ENCODE peak calls at places on chromosomes 6 and 20, in nine cellular contexts. One of them, this sample, is unnamed.

GRCh38 chr20:48530957-48531356 is 296.8 kb downstream of the PREX1 start:
- DNase-seq in H1: no peak
- DNase-seq in breast epithelium: no peak
- DNase-seq in stomach: no peak
- DNase-seq in A549: no peak
- DNase-seq in sigmoid colon: no peak
- DNase-seq in tibial nerve: no peak
- DNase-seq in uterus: no peak
- DNase-seq in Peyer's patch: no peak
- DNase-seq in this sample: no peak

GRCh38 chr20:59064214-59064722 is 21.7 kb upstream of the PRELID3B start:
- DNase-seq in stomach: no peak
- DNase-seq in H1: no peak
- DNase-seq in tibial nerve: no peak
- DNase-seq in A549: no peak
- DNase-seq in breast epithelium: no peak
- DNase-seq in Peyer's patch: no peak
- DNase-seq in uterus: no peak
- DNase-seq in sigmoid colon: no peak
- DNase-seq in this sample: no peak

GRCh38 chr20:62717933-62718332 is 9.3 kb downstream of the NTSR1 start:
- DNase-seq in tibial nerve: no peak
- DNase-seq in Peyer's patch: no peak
- DNase-seq in stomach: no peak
- DNase-seq in H1: no peak
- DNase-seq in uterus: no peak
- DNase-seq in breast epithelium: no peak
- DNase-seq in A549: no peak
- DNase-seq in sigmoid colon: no peak
- DNase-seq in this sample: no peak

GRCh38 chr6:137623293-137623692 is 129.1 kb upstream of the OLIG3 start:
- DNase-seq in Peyer's patch: no peak
- DNase-seq in tibial nerve: no peak
- DNase-seq in A549: no peak
- DNase-seq in breast epithelium: no peak
- DNase-seq in stomach: no peak
- DNase-seq in sigmoid colon: no peak
- DNase-seq in uterus: no peak
- DNase-seq in H1: no peak
- DNase-seq in this sample: no peak

GRCh38 chr6:2055914-2056313 is 189.5 kb downstream of the GMDS start:
- DNase-seq in A549: no peak
- DNase-seq in H1: no peak
- DNase-seq in tibial nerve: no peak
- DNase-seq in Peyer's patch: no peak
- DNase-seq in uterus: no peak
- DNase-seq in sigmoid colon: no peak
- DNase-seq in stomach: no peak
- DNase-seq in breast epithelium: no peak
- DNase-seq in this sample: no peak

GRCh38 chr20:2217857-2218529 is 77.8 kb upstream of the TGM3 start:
- DNase-seq in sigmoid colon: no peak
- DNase-seq in stomach: no peak
- DNase-seq in breast epithelium: no peak
- DNase-seq in tibial nerve: peak; percentile 33
- DNase-seq in A549: no peak
- DNase-seq in uterus: no peak
- DNase-seq in H1: no peak
- DNase-seq in Peyer's patch: peak; percentile 65
- DNase-seq in this sample: peak; percentile 53

GRCh38 chr6:163965426-163966348 is 551.2 kb downstream of the QKI start:
- DNase-seq in Peyer's patch: no peak
- DNase-seq in H1: no peak
- DNase-seq in tibial nerve: no peak
- DNase-seq in stomach: no peak
- DNase-seq in A549: no peak
- DNase-seq in uterus: peak; percentile 41
- DNase-seq in sigmoid colon: no peak
- DNase-seq in breast epithelium: no peak
- DNase-seq in this sample: peak; percentile 46

GRCh38 chr20:59048681-59049030 is 6.1 kb upstream of the PRELID3B start:
- DNase-seq in A549: no peak
- DNase-seq in stomach: no peak
- DNase-seq in breast epithelium: no peak
- DNase-seq in tibial nerve: no peak
- DNase-seq in uterus: no peak
- DNase-seq in sigmoid colon: no peak
- DNase-seq in Peyer's patch: no peak
- DNase-seq in H1: no peak
- DNase-seq in this sample: no peak

GRCh38 chr20:62241501-62241900 is 3.2 kb downstream of the OSBPL2 start:
- DNase-seq in uterus: no peak
- DNase-seq in tibial nerve: no peak
- DNase-seq in sigmoid colon: no peak
- DNase-seq in H1: no peak
- DNase-seq in A549: no peak
- DNase-seq in Peyer's patch: peak; percentile 80
- DNase-seq in breast epithelium: peak; percentile 33
- DNase-seq in stomach: peak; percentile 60
- DNase-seq in this sample: no peak

GRCh38 chr6:161351855-161352254 is 78.0 kb upstream of the AGPAT4 start:
- DNase-seq in tibial nerve: no peak
- DNase-seq in sigmoid colon: no peak
- DNase-seq in H1: no peak
- DNase-seq in A549: no peak
- DNase-seq in breast epithelium: no peak
- DNase-seq in stomach: no peak
- DNase-seq in Peyer's patch: no peak
- DNase-seq in uterus: no peak
- DNase-seq in this sample: no peak

GRCh38 chr20:44746367-44747165 is 901 bp downstream of the KCNK15 start:
- DNase-seq in uterus: no peak
- DNase-seq in Peyer's patch: no peak
- DNase-seq in H1: no peak
- DNase-seq in A549: no peak
- DNase-seq in breast epithelium: no peak
- DNase-seq in tibial nerve: no peak
- DNase-seq in stomach: peak; percentile 35
- DNase-seq in sigmoid colon: no peak
- DNase-seq in this sample: no peak

GRCh38 chr6:142856857-142857608 is 87.9 kb downstream of the HIVEP2 start:
- DNase-seq in H1: no peak
- DNase-seq in breast epithelium: no peak
- DNase-seq in sigmoid colon: no peak
- DNase-seq in A549: no peak
- DNase-seq in tibial nerve: no peak
- DNase-seq in Peyer's patch: peak; percentile 73
- DNase-seq in stomach: no peak
- DNase-seq in uterus: no peak
- DNase-seq in this sample: no peak
- H3K27ac ChIP-seq in H1: no peak overlapping the region
- H3K27ac ChIP-seq in breast epithelium: no peak overlapping the region
- H3K27ac ChIP-seq in sigmoid colon: no peak overlapping the region
- H3K27ac ChIP-seq in A549: no peak overlapping the region
- H3K27ac ChIP-seq in tibial nerve: peak overlapping the region; percentile 48
- H3K27ac ChIP-seq in Peyer's patch: peak overlapping the region; percentile 86
- H3K27ac ChIP-seq in stomach: peak overlapping the region; percentile 47
- H3K27ac ChIP-seq in uterus: no peak overlapping the region
- H3K27ac ChIP-seq in this sample: no peak overlapping the region

DNA sequence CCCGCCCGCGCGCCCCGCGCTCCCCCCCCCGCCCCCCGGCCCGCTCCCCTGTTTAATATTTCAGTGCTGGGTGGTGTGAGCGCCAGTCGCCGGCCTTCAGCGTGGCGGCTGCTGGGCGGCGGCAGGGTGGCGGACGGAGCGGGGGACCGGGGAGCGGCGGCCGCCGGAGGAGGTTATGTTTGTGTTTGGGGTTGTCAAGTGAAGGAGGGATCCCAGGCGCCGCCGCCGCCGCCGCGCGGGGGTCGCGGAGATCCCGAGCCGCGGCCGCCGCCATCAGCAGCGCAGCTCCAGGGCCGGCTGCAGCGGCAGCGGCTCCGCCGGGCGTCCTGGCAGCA is at the start of gene HIVEP1:
- DNase-seq in sigmoid colon: peak; percentile 71
- DNase-seq in uterus: peak; percentile 50
- DNase-seq in Peyer's patch: no peak
- DNase-seq in stomach: peak; percentile 31
- DNase-seq in breast epithelium: no peak
- DNase-seq in tibial nerve: no peak
- DNase-seq in H1: no peak
- DNase-seq in A549: no peak
- DNase-seq in this sample: peak; percentile 32
- TF ChIP-seq POLR2A in sigmoid colon: no peak
- TF ChIP-seq POLR2A in uterus: no peak
- TF ChIP-seq POLR2A in Peyer's patch: no peak
- TF ChIP-seq POLR2A in stomach: no peak
- TF ChIP-seq POLR2A in breast epithelium: no peak
- TF ChIP-seq POLR2A in tibial nerve: no peak
- TF ChIP-seq POLR2A in H1: no peak
- TF ChIP-seq POLR2A in A549: no peak
- TF ChIP-seq POLR2A in this sample: peak; percentile 45

GRCh38 chr6:21132856-21133610 is 460.5 kb upstream of the SOX4 start:
- DNase-seq in sigmoid colon: no peak
- DNase-seq in A549: no peak
- DNase-seq in uterus: no peak
- DNase-seq in breast epithelium: no peak
- DNase-seq in H1: no peak
- DNase-seq in Peyer's patch: no peak
- DNase-seq in stomach: no peak
- DNase-seq in tibial nerve: no peak
- DNase-seq in this sample: no peak
- H3K4me1 ChIP-seq in sigmoid colon: peaks cover 25% of the 10 kb centered on the region
- H3K4me1 ChIP-seq in A549: no peaks in the 10 kb centered on the region
- H3K4me1 ChIP-seq in uterus: no peaks in the 10 kb centered on the region
- H3K4me1 ChIP-seq in breast epithelium: no peaks in the 10 kb centered on the region
- H3K4me1 ChIP-seq in H1: peaks cover 10% of the 10 kb centered on the region
- H3K4me1 ChIP-seq in Peyer's patch: no peaks in the 10 kb centered on the region
- H3K4me1 ChIP-seq in stomach: no peaks in the 10 kb centered on the region
- H3K4me1 ChIP-seq in tibial nerve: peaks cover 16% of the 10 kb centered on the region
- H3K4me1 ChIP-seq in this sample: no peaks in the 10 kb centered on the region

DNA sequence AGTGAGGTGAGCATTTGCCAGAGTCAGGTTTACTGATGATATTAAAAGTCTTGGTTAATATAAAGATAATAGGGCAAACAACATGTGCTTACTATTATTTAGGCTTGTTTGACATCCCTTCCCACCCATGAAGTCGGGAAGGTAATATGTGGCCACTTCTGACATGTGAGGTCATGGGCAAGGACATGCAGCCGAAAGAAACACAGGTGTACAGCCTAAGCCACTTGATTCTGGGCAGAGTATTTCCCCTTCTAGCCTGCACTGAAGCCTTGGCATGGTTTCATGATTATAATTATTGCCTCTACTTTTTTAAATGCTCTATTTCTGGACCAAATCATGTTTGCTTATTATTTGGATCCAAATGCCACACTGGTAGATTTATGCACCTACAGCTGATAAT is 52.3 kb downstream of the TSPYL4 start:
- DNase-seq in stomach: no peak
- DNase-seq in Peyer's patch: no peak
- DNase-seq in uterus: no peak
- DNase-seq in H1: no peak
- DNase-seq in tibial nerve: no peak
- DNase-seq in A549: no peak
- DNase-seq in breast epithelium: no peak
- DNase-seq in sigmoid colon: no peak
- DNase-seq in this sample: no peak
- H3K27ac ChIP-seq in stomach: no peak overlapping the region
- H3K27ac ChIP-seq in Peyer's patch: no peak overlapping the region
- H3K27ac ChIP-seq in uterus: no peak overlapping the region
- H3K27ac ChIP-seq in H1: no peak overlapping the region
- H3K27ac ChIP-seq in tibial nerve: no peak overlapping the region
- H3K27ac ChIP-seq in A549: no peak overlapping the region
- H3K27ac ChIP-seq in breast epithelium: no peak overlapping the region
- H3K27ac ChIP-seq in sigmoid colon: no peak overlapping the region
- H3K27ac ChIP-seq in this sample: no peak overlapping the region

DNA sequence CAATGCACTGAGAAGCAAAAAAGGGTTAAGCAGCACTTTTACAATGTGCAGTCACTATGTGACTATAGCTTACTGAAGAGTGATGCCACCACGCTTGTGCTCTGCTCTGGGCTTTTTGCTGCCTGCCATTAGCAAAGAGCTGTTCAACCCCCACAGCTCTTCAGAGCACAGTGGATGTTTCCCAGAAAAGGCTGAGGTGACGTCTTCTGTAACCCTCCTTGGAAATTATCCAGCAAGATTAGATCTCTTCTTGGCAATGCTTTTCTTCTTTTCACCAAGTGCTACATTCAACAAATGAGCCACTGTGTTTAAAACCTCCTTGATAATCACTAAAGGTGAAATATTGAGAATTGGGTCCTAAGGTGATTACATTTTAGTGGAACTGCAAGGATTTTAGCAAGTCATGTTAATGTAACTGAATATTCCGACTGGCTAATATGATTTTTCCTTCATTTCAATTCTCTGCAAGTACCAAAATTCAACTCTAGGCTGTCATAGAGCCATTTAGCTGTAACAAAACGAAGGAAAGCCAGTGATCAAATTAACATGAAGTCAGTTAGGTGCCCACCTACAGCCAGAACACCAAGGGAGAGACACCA is 34.9 kb downstream of the ELOVL5 start:
- DNase-seq in Peyer's patch: no peak
- DNase-seq in tibial nerve: no peak
- DNase-seq in breast epithelium: no peak
- DNase-seq in uterus: no peak
- DNase-seq in H1: no peak
- DNase-seq in sigmoid colon: no peak
- DNase-seq in stomach: no peak
- DNase-seq in A549: no peak
- DNase-seq in this sample: no peak
- TF ChIP-seq POLR2A in Peyer's patch: no peak
- TF ChIP-seq POLR2A in tibial nerve: no peak
- TF ChIP-seq POLR2A in breast epithelium: no peak
- TF ChIP-seq POLR2A in uterus: no peak
- TF ChIP-seq POLR2A in H1: no peak
- TF ChIP-seq POLR2A in sigmoid colon: no peak
- TF ChIP-seq POLR2A in stomach: no peak
- TF ChIP-seq POLR2A in A549: no peak
- TF ChIP-seq POLR2A in this sample: no peak

GRCh38 chr20:49711331-49711987 is 2.2 kb downstream of the B4GALT5 start:
- DNase-seq in Peyer's patch: no peak
- DNase-seq in sigmoid colon: no peak
- DNase-seq in stomach: no peak
- DNase-seq in breast epithelium: no peak
- DNase-seq in H1: no peak
- DNase-seq in uterus: no peak
- DNase-seq in tibial nerve: no peak
- DNase-seq in A549: no peak
- DNase-seq in this sample: no peak
- H3K4me1 ChIP-seq in Peyer's patch: no peaks in the 10 kb centered on the region
- H3K4me1 ChIP-seq in sigmoid colon: peaks cover 59% of the 10 kb centered on the region
- H3K4me1 ChIP-seq in stomach: peaks cover 53% of the 10 kb centered on the region
- H3K4me1 ChIP-seq in breast epithelium: peaks cover 7% of the 10 kb centered on the region
- H3K4me1 ChIP-seq in H1: peaks cover 9% of the 10 kb centered on the region
- H3K4me1 ChIP-seq in uterus: peaks cover 12% of the 10 kb centered on the region
- H3K4me1 ChIP-seq in tibial nerve: peaks cover 71% of the 10 kb centered on the region
- H3K4me1 ChIP-seq in A549: peaks cover 64% of the 10 kb centered on the region
- H3K4me1 ChIP-seq in this sample: peaks cover 60% of the 10 kb centered on the region

This sample was measured in adrenal gland.